ENCODE peak calls at places on chromosomes 2 and 18, in ten cellular contexts. Q is activated T-helper 9 cell treated with anti-CD3 and anti-CD28 coated beads, Interleukin-2, amount 50 U/mL, for 16 hours; N is kidney glomerular epithelial cell; Z is nephron progenitor cell; G is activated gamma-delta T cell treated with anti-CD3 and anti-CD28 coated beads, Interleukin-2, amount 50 U/mL, for 16 hours; R is HepG2; V is stimulated activated CD8-positive, alpha-beta memory T cell treated with anti-CD3 and anti-CD28 coated beads, Interleukin-4, amount 100 ng/mL, for 48 hours; H is LoVo; B is ovary; X is AG20443. D is an unnamed sample.

GRCh38 chr18:2222270-2223185 is 348.8 kb downstream of the METTL4 start:
- DNase-seq in X (no peak), V (no peak), N (peak; percentile 7), R (no peak), B (no peak), G (no peak), Z (no peak), Q (no peak), H (peak; percentile 50), D (no peak)

GRCh38 chr2:198863655-198864054 is 594.1 kb downstream of the SATB2 start:
- DNase-seq in H (no peak), G (no peak), N (no peak), B (no peak), V (no peak), Q (no peak), X (no peak), Z (no peak), R (no peak), D (no peak)

GRCh38 chr2:6352906-6353515 is 512.7 kb downstream of the CMPK2 start:
- DNase-seq in N (peak; percentile 40), X (no peak), Q (no peak), R (peak; percentile 33), H (peak; percentile 10), V (no peak), B (no peak), G (no peak), Z (peak; percentile 69), D (no peak)

GRCh38 chr2:62705859-62706720 is 577 bp downstream of the EHBP1 start:
- DNase-seq in V (peak; percentile 51), B (peak; percentile 20), N (peak; percentile 26), R (peak; percentile 71), X (peak; percentile 73), G (peak; percentile 8), H (peak; percentile 39), Z (peak; percentile 10), Q (peak; percentile 21), D (no peak)

GRCh38 chr18:76490701-76491171 is 4.3 kb downstream of the ZNF516 start:
- DNase-seq in V (peak; percentile 56), X (peak; percentile 46), H (peak; percentile 36), G (no peak), R (no peak), Z (no peak), B (peak; percentile 75), N (no peak), Q (peak; percentile 28), D (peak; percentile 72)

GRCh38 chr2:86809481-86810121 is 18.9 kb upstream of the CD8A start:
- DNase-seq in X (no peak), B (no peak), N (no peak), V (peak; percentile 67), H (no peak), Z (no peak), Q (no peak), G (no peak), R (no peak), D (peak; percentile 26)

GRCh38 chr2:2563309-2563860 is 232.3 kb upstream of the MYT1L start:
- DNase-seq in N (no peak), Q (no peak), B (no peak), R (no peak), H (no peak), V (no peak), Z (no peak), G (no peak), X (no peak), D (no peak)

GRCh38 chr18:45967007-45967706 is at the start of gene EPG5:
- DNase-seq in B (peak; percentile 93), H (peak; percentile 93), X (peak; percentile 95), V (peak; percentile 94), R (peak; percentile 93), Z (peak; percentile 94), G (peak; percentile 88), Q (peak; percentile 91), N (peak; percentile 87), D (peak; percentile 91)

GRCh38 chr2:213232649-213233437 is 51.4 kb upstream of the SPAG16 start:
- DNase-seq in N (no peak), V (peak; percentile 49), G (peak; percentile 50), R (no peak), X (peak; percentile 20), H (no peak), Z (peak; percentile 5), Q (no peak), B (no peak), D (peak; percentile 75)

GRCh38 chr2:171254666-171255065 is 94.0 kb upstream of the TLK1 start:
- DNase-seq in B (no peak), Q (no peak), X (no peak), G (no peak), V (no peak), H (no peak), Z (no peak), N (no peak), R (no peak), D (no peak)

GRCh38 chr18:76264073-76264472 is 231.0 kb downstream of the ZNF516 start:
- DNase-seq in G (no peak), X (no peak), H (no peak), N (no peak), Q (no peak), V (no peak), Z (no peak), B (no peak), R (no peak), D (no peak)